ENCODE peak calls at places on chromosomes 13 and 19, in four cellular contexts. F is CD8-positive, alpha-beta memory T cell; H is heart right ventricle; B is hepatocyte. S is an unnamed sample.

GRCh38 chr19:41696402-41697197 is 8.5 kb upstream of the CEACAM7 start:
- DNase-seq in F (no peak), H (no peak), B (no peak), S (no peak)

GRCh38 chr19:33814181-33815165 is 17.8 kb downstream of the KCTD15 start:
- DNase-seq in H (no peak), B (no peak), F (no peak), S (no peak)

GRCh38 chr13:98842858-98843481 is 90.5 kb upstream of the SLC15A1 start:
- DNase-seq in H (peak; percentile 74), F (peak; percentile 62), B (peak; percentile 87), S (peak; percentile 76)

GRCh38 chr19:38015771-38016170 is 108.8 kb downstream of the SIPA1L3 start:
- DNase-seq in H (no peak), B (no peak), F (no peak), S (no peak)

GRCh38 chr13:93824286-93824685 is 597.7 kb downstream of the GPC6 start:
- DNase-seq in F (no peak), H (no peak), B (no peak), S (no peak)

GRCh38 chr13:103349664-103350063 is 283.4 kb upstream of the SLC10A2 start:
- DNase-seq in B (no peak), F (no peak), H (peak; percentile 12), S (peak; percentile 28)

GRCh38 chr13:20824762-20825161 is 51.0 kb upstream of the EEF1AKMT1 start:
- DNase-seq in H (no peak), F (no peak), B (peak; percentile 23), S (no peak)

GRCh38 chr13:48618937-48619336 is 34.8 kb upstream of the CYSLTR2 start:
- DNase-seq in B (no peak), H (no peak), F (no peak), S (no peak)

GRCh38 chr19:56538761-56539263 is at the start of gene ZFP28:
- DNase-seq in H (peak; percentile 89), B (no peak), F (peak; percentile 48), S (peak; percentile 80)

GRCh38 chr19:47511128-47511517 is 3.7 kb downstream of the NAPA start:
- DNase-seq in H (peak; percentile 65), F (no peak), B (no peak), S (peak; percentile 87)

GRCh38 chr19:45262570-45262969 is 11.5 kb downstream of the MARK4 start:
- DNase-seq in H (no peak), F (no peak), B (no peak), S (no peak)

GRCh38 chr19:10500247-10500592 is 2.9 kb downstream of the KEAP1 start:
- DNase-seq in H (no peak), F (no peak), B (no peak), S (no peak)

GRCh38 chr13:113116206-113116800 is 6.3 kb upstream of the F10 start:
- DNase-seq in H (no peak), B (no peak), F (no peak), S (no peak)

GRCh38 chr13:32212420-32212819 is 102.7 kb downstream of the ZAR1L start:
- DNase-seq in H (no peak), B (no peak), F (no peak), S (no peak)

GRCh38 chr13:30934381-30934780 is 1.9 kb downstream of the TEX26 start:
- DNase-seq in B (no peak), H (no peak), F (no peak), S (no peak)

GRCh38 chr13:32903720-32904119 is 112.5 kb upstream of the KL start:
- DNase-seq in B (no peak), H (no peak), F (no peak), S (no peak)

GRCh38 chr13:21637296-21637695 is 33.3 kb upstream of the MICU2 start:
- DNase-seq in H (no peak), B (peak; percentile 43), F (peak; percentile 53), S (peak; percentile 31)

GRCh38 chr19:16351133-16351809 is 26.6 kb downstream of the KLF2 start:
- DNase-seq in F (no peak), B (peak; percentile 2), H (no peak), S (no peak)

GRCh38 chr19:52992109-52993004 is 21.4 kb upstream of the ERVV-1 start:
- DNase-seq in H (peak; percentile 22), B (peak; percentile 30), F (no peak), S (no peak)

GRCh38 chr19:48330012-48330681 is 4.8 kb downstream of the EMP3 start:
- DNase-seq in B (peak; percentile 92), F (peak; percentile 91), H (peak; percentile 74), S (peak; percentile 81)

GRCh38 chr19:4474504-4475136 is 2.5 kb downstream of the HDGFL2 start:
- DNase-seq in H (no peak), F (no peak), B (peak; percentile 81), S (no peak)

GRCh38 chr13:43489168-43489730 is 297.5 kb downstream of the ENOX1 start:
- DNase-seq in B (peak; percentile 6), F (no peak), H (peak; percentile 16), S (no peak)

GRCh38 chr13:63124863-63125262 is 1709.2 kb upstream of the PCDH20 start:
- DNase-seq in F (no peak), H (no peak), B (peak; percentile 17), S (no peak)

GRCh38 chr19:18107235-18108083 is 9.9 kb downstream of the MAST3 start:
- DNase-seq in H (no peak), F (no peak), B (no peak), S (no peak)
- H3K4me3 ChIP-seq in H (no peak overlapping the region), F (no peak overlapping the region), B (no peak overlapping the region), S (no peak overlapping the region)

GRCh38 chr13:77377016-77377415 is 50.1 kb upstream of the MYCBP2 start:
- DNase-seq in B (no peak), H (no peak), F (no peak), S (no peak)
- H3K4me3 ChIP-seq in B (no peak overlapping the region), H (no peak overlapping the region), F (no peak overlapping the region), S (no peak overlapping the region)

DNA sequence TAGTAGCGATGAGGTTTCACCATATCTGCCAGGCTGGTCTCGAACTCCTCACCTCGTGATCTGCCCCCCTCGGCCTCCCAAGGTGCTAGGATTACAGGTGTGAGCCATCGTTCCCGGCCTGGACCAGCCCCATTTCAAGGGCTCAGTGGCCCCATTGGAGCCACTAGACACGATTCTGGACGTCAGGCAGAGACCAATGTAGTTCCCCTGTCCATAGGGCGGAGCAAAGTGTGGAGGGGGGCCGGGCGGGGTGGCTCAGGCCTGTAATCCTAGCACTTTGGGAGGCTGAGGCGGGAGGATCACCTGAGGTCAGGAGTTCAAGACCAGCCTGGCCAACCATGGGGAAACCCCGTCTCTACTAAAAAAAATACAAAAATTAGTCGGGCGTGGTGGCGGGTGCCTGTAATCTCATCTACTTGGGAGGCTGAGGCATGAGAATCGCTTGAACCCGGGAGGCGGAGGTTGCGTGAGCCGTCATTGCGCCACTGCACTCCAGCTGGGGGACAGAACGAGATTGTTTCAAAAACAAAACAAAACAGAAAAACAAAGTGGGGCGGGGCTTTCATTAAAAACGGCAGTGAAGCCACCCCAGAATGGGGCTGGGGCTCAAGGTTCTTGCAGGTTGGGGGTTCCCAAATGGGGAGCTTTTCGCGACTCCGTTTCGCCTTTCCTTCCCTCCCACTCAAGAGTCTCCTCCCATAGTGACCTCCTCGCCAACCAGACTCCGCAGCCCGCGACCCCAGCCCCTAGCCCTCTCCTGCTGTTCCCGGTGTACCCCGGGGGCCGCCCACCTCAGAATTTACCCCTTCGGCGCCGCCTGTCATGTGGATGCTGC is 758 bp upstream of the TECR start:
- DNase-seq in F (no peak), B (no peak), H (peak; percentile 15), S (peak; percentile 71)
- H3K4me3 ChIP-seq in F (peak overlapping the region; percentile 54), B (peak overlapping the region; percentile 3), H (peak overlapping the region; percentile 71), S (no peak overlapping the region)

GRCh38 chr19:2578911-2579677 is 103.2 kb downstream of the GADD45B start:
- DNase-seq in H (peak; percentile 92), F (peak; percentile 79), B (peak; percentile 93), S (peak; percentile 86)

GRCh38 chr19:2578391-2578826 is 102.5 kb downstream of the GADD45B start:
- DNase-seq in H (no peak), F (peak; percentile 34), B (peak; percentile 52), S (peak; percentile 43)

GRCh38 chr19:2577722-2578335 is 101.9 kb downstream of the GADD45B start:
- DNase-seq in B (no peak), H (no peak), F (no peak), S (no peak)

GRCh38 chr19:2582984-2583956 is 107.3 kb downstream of the GADD45B start:
- DNase-seq in H (no peak), F (no peak), B (no peak), S (no peak)

DNA sequence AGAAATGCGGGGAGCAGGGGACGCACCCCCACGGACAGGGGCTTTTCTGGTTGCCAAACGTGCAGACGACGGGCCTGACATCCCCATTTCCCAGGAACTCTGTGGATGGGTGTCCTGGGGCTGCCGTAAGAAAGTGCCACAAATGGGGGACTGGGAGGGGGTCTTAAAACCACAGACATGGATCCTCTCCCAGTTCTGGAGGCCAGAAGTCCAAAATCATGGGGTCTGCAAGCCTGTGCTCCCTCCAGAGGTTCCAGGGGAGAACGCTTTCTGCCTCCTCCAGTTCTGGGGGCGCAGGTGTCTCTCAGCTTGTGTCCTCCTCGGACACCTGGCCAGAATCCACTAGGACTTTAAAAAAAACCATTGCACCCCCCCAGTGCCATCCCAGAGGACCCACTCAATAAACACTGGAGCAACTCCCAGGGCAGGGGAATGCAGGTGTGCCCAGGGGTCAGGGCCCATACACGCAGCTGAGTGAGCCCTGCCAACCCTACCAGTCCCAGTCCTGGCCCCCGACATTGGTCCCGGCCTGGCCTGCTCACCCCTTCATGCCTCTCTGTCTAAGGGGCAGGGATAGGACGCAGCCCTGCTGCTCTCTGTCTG is 103.9 kb downstream of the GADD45B start:
- DNase-seq in H (no peak), B (no peak), F (no peak), S (no peak)
- H3K4me3 ChIP-seq in H (peak overlapping the region; percentile 61), B (no peak overlapping the region), F (no peak overlapping the region), S (no peak overlapping the region)